ENCODE peak calls at places on chromosomes 16 and 17, in six cellular contexts. T is AG04450; Y is CD8-positive, alpha-beta T cell; N is CD8-positive, alpha-beta memory T cell; G is stomach; U is HFF-Myc. E is an unnamed sample.

GRCh38 chr16:69494993-69495392 is 70.6 kb downstream of the CYB5B start:
- DNase-seq in N (no peak), U (no peak), G (no peak), Y (no peak), T (no peak), E (peak)

GRCh38 chr16:26961459-26961858 is 105.3 kb upstream of the C16orf82 start:
- DNase-seq in G (no peak), T (no peak), Y (no peak), N (no peak), U (no peak), E (no peak)

GRCh38 chr16:11089504-11090124 is 145.2 kb downstream of the CLEC16A start:
- DNase-seq in T (peak), N (no peak), U (no peak), Y (no peak), G (peak), E (no peak)

GRCh38 chr17:79802736-79803420 is 6.0 kb upstream of the CBX8 start:
- DNase-seq in G (no peak), N (no peak), U (no peak), Y (no peak), T (no peak), E (no peak)

GRCh38 chr16:3861808-3862451 is 18.6 kb downstream of the CREBBP start:
- DNase-seq in U (no peak), N (no peak), T (no peak), G (no peak), Y (no peak), E (no peak)

GRCh38 chr17:7109461-7110322 is 4.9 kb downstream of the ASGR2 start:
- DNase-seq in G (no peak), T (no peak), N (no peak), Y (no peak), U (no peak), E (no peak)

GRCh38 chr16:15949210-15950166 is at the start of gene ABCC1:
- DNase-seq in Y (peak), N (peak), T (no peak), U (no peak), G (peak), E (no peak)

GRCh38 chr17:80371196-80371595 is 43.8 kb upstream of the ENDOV start:
- DNase-seq in Y (no peak), U (no peak), T (no peak), G (no peak), N (no peak), E (no peak)

GRCh38 chr16:55120408-55120807 is 189.7 kb downstream of the IRX5 start:
- DNase-seq in N (no peak), U (no peak), G (no peak), T (no peak), Y (no peak), E (no peak)

GRCh38 chr17:30920683-30921543 is 832 bp upstream of the ADAP2 start:
- DNase-seq in Y (no peak), N (no peak), T (no peak), G (no peak), U (no peak), E (no peak)

GRCh38 chr16:79501446-79501845 is 99.1 kb downstream of the MAF start:
- DNase-seq in N (no peak), Y (no peak), U (no peak), G (no peak), T (no peak), E (no peak)

GRCh38 chr16:86519649-86520316 is 9.5 kb downstream of the FOXF1 start:
- DNase-seq in U (no peak), T (peak), Y (peak), N (peak), G (peak), E (no peak)

GRCh38 chr17:56597495-56597990 is 4.0 kb downstream of the NOG start:
- DNase-seq in N (peak), G (no peak), T (no peak), U (no peak), Y (no peak), E (no peak)

GRCh38 chr16:81633680-81634379 is 145.3 kb upstream of the PLCG2 start:
- DNase-seq in U (no peak), T (no peak), Y (no peak), G (no peak), N (no peak), E (no peak)

GRCh38 chr17:44972953-44973352 is 4.8 kb upstream of the C1QL1 start:
- DNase-seq in Y (no peak), G (no peak), U (no peak), T (no peak), N (no peak), E (no peak)

GRCh38 chr17:62807812-62808575 is at the start of gene MARCHF10:
- DNase-seq in Y (no peak), U (no peak), N (peak), G (peak), T (no peak), E (peak)

GRCh38 chr17:74853048-74853397 is 6.7 kb downstream of the GRIN2C start:
- DNase-seq in Y (no peak), N (no peak), G (no peak), U (no peak), T (no peak), E (no peak)
- H3K4me3 ChIP-seq in Y (no peak), N (peak), G (no peak), U (no peak), T (no peak), E (peak)

GRCh38 chr16:50282010-50282538 is 15.7 kb downstream of the ADCY7 start:
- DNase-seq in N (peak), U (no peak), Y (peak), T (no peak), G (peak), E (peak)
- H3K4me3 ChIP-seq in N (peak), U (no peak), Y (peak), T (no peak), G (peak), E (no peak)

GRCh38 chr17:49567871-49568694 is 7.6 kb upstream of the NXPH3 start:
- DNase-seq in T (peak), G (peak), U (peak), N (peak), Y (peak), E (peak)
- H3K4me3 ChIP-seq in T (peak), G (peak), U (peak), N (peak), Y (peak), E (no peak)

DNA sequence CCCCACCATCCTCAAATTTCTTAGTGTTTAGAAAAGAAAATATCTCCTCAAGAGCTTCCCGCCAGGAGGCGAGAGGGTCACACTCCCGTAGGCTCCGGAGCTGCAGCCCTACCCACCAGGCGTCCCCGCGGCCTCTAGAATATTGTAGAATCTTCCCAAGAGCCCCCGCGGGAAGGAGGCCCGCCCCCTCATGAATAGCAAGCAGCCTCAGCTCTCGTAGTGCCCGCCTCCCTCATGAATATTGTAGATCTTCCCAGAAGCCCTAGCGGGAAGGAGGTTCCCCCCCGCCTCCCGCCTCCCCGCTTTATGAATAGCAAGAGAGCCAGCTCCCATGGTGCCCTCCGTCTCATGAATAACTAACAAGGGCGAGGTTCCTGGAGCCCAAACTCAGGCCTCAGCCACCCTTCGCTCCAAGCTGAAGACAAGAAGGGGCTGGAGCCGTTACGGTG is at the start of gene FBXO47:
- DNase-seq in Y (peak), N (peak), G (peak), U (no peak), T (peak), E (no peak)
- H3K4me3 ChIP-seq in Y (peak), N (no peak), G (peak), U (no peak), T (peak), E (no peak)

DNA sequence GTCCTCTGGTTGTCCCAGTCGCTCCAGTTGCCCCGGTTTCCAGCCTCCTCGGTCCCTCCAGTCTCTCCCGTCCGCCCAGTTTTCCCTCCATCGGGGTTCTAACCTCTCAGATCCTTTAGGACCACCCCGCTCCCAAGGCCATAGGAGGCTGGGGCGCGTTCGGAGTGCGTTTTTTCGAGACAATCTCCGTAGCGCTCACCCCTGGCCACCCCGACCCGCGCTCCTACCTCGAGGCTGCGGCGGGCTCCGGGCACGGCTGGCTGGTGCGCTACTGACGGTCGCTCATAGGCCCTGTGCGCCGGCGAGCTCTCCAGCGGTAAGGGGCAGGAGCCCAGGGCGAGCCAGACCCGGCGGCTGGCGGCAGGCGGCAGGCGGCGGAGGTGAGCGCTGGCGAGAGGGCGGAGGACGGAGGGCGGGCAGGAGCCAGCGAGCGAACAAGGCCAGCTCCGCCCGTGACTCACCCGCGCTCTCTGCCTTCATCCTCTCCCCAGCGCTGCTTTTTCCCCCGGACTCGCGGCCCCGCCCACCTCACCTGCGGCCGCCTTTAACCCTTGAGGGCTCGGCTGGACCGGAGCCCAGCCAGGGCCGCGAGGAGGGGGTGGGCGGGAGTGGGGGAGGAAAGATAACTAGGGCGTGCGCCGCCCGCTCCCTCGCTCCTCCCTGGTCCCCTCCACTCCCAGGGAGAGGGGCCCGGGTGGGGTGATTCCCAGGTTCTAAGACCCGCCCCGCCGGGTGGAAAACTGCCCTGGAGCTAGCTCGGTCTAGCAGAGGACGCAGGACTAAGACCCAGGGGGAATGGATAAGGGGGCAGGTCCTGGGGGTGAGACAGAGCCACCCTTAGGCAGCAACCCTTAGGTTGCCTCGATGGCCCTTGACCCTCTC is at the start of gene SP6:
- DNase-seq in Y (no peak), U (no peak), G (peak), N (peak), T (no peak), E (no peak)
- H3K4me3 ChIP-seq in Y (peak), U (no peak), G (peak), N (peak), T (peak), E (no peak)

GRCh38 chr16:84368327-84368996 is at the start of gene ATP2C2:
- DNase-seq in N (no peak), U (no peak), Y (no peak), T (no peak), G (peak), E (no peak)
- H3K4me3 ChIP-seq in N (no peak), U (no peak), Y (no peak), T (no peak), G (peak), E (no peak)

DNA sequence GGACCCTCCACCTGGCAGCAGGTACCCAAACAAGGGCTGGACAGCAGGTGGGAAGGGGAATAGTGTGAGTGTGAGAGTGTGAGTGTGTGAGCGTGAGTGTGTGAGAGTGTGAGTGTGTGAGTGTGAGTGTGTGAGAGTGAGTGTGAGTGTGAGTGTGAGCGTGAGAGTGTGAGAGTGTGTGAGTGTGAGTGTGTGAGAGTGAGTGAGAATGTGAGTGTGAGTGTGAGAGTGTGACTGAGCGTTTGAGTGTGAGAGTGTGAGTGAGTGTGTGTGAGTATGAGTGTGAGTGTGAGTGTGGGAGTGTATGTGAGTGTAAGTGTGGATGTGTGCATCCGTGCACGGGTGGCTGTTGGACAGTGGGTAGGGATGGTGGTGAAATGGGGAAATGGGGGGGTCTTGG is 352 bp downstream of the ADGRG1 start:
- DNase-seq in N (no peak), U (no peak), Y (no peak), T (no peak), G (no peak), E (no peak)
- H3K4me3 ChIP-seq in N (peak), U (no peak), Y (no peak), T (peak), G (peak), E (no peak)

GRCh38 chr16:84654998-84655397 is 6.7 kb downstream of the KLHL36 start:
- DNase-seq in U (no peak), G (no peak), Y (no peak), T (no peak), N (no peak), E (no peak)

GRCh38 chr16:84658690-84659089 is 10.4 kb downstream of the KLHL36 start:
- DNase-seq in Y (no peak), N (no peak), U (no peak), G (no peak), T (no peak), E (no peak)

GRCh38 chr16:84654238-84654637 is 5.9 kb downstream of the KLHL36 start:
- DNase-seq in T (no peak), U (no peak), Y (no peak), G (no peak), N (no peak), E (no peak)

GRCh38 chr16:84657229-84657837 is 9.0 kb downstream of the KLHL36 start:
- DNase-seq in Y (no peak), N (no peak), T (no peak), U (no peak), G (no peak), E (no peak)

DNA sequence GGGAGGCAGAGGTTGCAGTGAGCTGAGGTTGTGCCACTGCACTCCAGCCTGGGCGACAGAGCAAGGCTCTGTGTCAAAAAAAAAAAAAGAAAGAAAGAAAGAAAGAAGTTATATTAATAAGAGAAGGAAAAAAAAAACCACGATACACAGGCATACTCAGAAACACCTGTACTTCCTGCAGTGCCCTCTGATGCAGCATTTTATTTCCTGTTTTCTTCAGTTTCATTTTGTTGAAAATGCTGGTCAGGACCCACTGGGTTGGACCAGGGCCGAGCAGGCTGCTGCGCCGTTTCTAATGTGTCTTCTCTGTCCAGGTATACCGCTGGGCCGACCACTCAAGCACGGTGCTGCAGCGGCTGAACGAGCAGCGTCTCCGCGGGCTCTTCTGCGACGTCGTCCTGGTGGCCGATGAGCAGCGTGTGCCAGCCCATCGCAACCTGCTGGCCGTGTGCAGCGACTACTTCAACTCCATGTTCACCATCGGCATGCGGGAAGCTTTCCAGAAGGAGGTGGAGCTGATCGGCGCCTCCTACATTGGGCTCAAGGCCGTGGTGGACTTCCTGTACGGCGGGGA is 8.3 kb downstream of the KLHL36 start:
- DNase-seq in G (no peak), N (no peak), Y (no peak), U (no peak), T (no peak), E (no peak)
- H3K4me3 ChIP-seq in G (no peak), N (no peak), Y (peak), U (no peak), T (no peak), E (no peak)

GRCh38 chr16:56355221-56355620 is 70.1 kb downstream of the AMFR start:
- DNase-seq in Y (no peak), T (no peak), N (no peak), G (peak), U (no peak), E (no peak)

GRCh38 chr16:56357291-56357764 is 68.0 kb downstream of the AMFR start:
- DNase-seq in T (no peak), N (no peak), Y (no peak), G (peak), U (no peak), E (no peak)

GRCh38 chr16:56354746-56355145 is 70.6 kb downstream of the AMFR start:
- DNase-seq in G (peak), T (no peak), U (no peak), Y (no peak), N (no peak), E (no peak)

GRCh38 chr16:56356276-56357241 is 68.8 kb downstream of the AMFR start:
- DNase-seq in Y (peak), T (peak), N (peak), U (peak), G (peak), E (peak)

GRCh38 chr16:56355786-56356275 is 69.5 kb downstream of the AMFR start:
- DNase-seq in N (no peak), G (peak), Y (no peak), T (no peak), U (no peak), E (no peak)
- H3K4me3 ChIP-seq in N (peak), G (peak), Y (no peak), T (peak), U (peak), E (no peak)

GRCh38 chr17:77768475-77768874 is 190.0 kb upstream of the TNRC6C start:
- DNase-seq in T (no peak), U (no peak), N (no peak), Y (no peak), G (no peak), E (no peak)
- H3K4me3 ChIP-seq in T (no peak), U (no peak), N (no peak), Y (no peak), G (no peak), E (no peak)